ENCODE peak calls at places on chromosomes 5 and 9, in nine cellular contexts. S is ureter; W is cardiac fibroblast; Z is cardiac muscle cell; X is NCI-H1694; U is activated CD8-positive, alpha-beta memory T cell treated with anti-CD3 and anti-CD28 coated beads, Interleukin-2, amount 50 U/mL, for 48 hours; M is GM03348; V is LoVo; B is aorta. L is an unnamed sample.

GRCh38 chr5:177472460-177473441 is 683 bp downstream of the DBN1 start:
- DNase-seq in S (no peak), W (no peak), Z (no peak), X (no peak), U (peak), M (peak), V (no peak), B (peak), L (peak)

GRCh38 chr9:130732131-130732530 is 38.6 kb downstream of the EXOSC2 start:
- DNase-seq in S (no peak), W (peak), Z (peak), X (no peak), U (no peak), M (no peak), V (no peak), B (no peak), L (no peak)

GRCh38 chr9:7315746-7316457 is 483.7 kb downstream of the DMAC1 start:
- DNase-seq in S (no peak), W (peak), Z (peak), X (no peak), U (no peak), M (peak), V (no peak), B (no peak), L (no peak)

GRCh38 chr9:120689860-120690259 is 24.4 kb downstream of the MEGF9 start:
- DNase-seq in S (no peak), W (no peak), Z (peak), X (no peak), U (no peak), M (no peak), V (no peak), B (no peak), L (peak)

GRCh38 chr5:177382423-177383029 is 1.7 kb upstream of the SLC34A1 start:
- DNase-seq in S (no peak), W (peak), Z (peak), X (peak), U (no peak), M (no peak), V (no peak), B (no peak), L (peak)

GRCh38 chr9:114250235-114250568 is 72.7 kb upstream of the ORM1 start:
- DNase-seq in S (peak), W (peak), Z (peak), X (peak), U (no peak), M (peak), V (no peak), B (peak), L (peak)

GRCh38 chr9:21096901-21097255 is 19.1 kb upstream of the IFNB1 start:
- DNase-seq in S (no peak), W (no peak), Z (no peak), X (no peak), U (no peak), M (no peak), V (no peak), B (no peak), L (no peak)

GRCh38 chr5:116746668-116747067 is 172.0 kb upstream of the SEMA6A start:
- DNase-seq in S (no peak), W (no peak), Z (no peak), X (no peak), U (no peak), M (no peak), V (no peak), B (no peak), L (no peak)

GRCh38 chr9:101533334-101534187 is at the start of gene RNF20:
- DNase-seq in S (peak), W (peak), Z (peak), X (peak), U (peak), M (peak), V (peak), B (peak), L (peak)

GRCh38 chr5:91038180-91038808 is 344.8 kb downstream of the ARRDC3 start:
- DNase-seq in S (no peak), W (no peak), Z (no peak), X (peak), U (no peak), M (no peak), V (no peak), B (no peak), L (no peak)

GRCh38 chr9:127199001-127199791 is 65.4 kb upstream of the GARNL3 start:
- DNase-seq in S (peak), W (peak), Z (peak), X (peak), U (peak), M (peak), V (peak), B (peak), L (peak)

GRCh38 chr9:114275246-114275994 is 47.5 kb upstream of the ORM1 start:
- DNase-seq in S (no peak), W (no peak), Z (no peak), X (peak), U (no peak), M (no peak), V (no peak), B (peak), L (no peak)

GRCh38 chr5:92836861-92837755 is 743.9 kb downstream of the NR2F1-AS1 start:
- DNase-seq in S (no peak), W (peak), Z (peak), X (no peak), U (no peak), M (peak), V (no peak), B (no peak), L (peak)

GRCh38 chr5:151340004-151340403 is 7.4 kb downstream of the SLC36A2 start:
- DNase-seq in S (no peak), W (no peak), Z (no peak), X (no peak), U (no peak), M (no peak), V (no peak), B (no peak), L (no peak)

GRCh38 chr5:159923008-159923407 is 6.7 kb downstream of the ADRA1B start:
- DNase-seq in S (no peak), W (no peak), Z (no peak), X (no peak), U (no peak), M (no peak), V (no peak), B (no peak), L (no peak)

GRCh38 chr5:38379360-38379827 is 121.0 kb downstream of the EGFLAM start:
- DNase-seq in S (no peak), W (peak), Z (peak), X (no peak), U (no peak), M (no peak), V (no peak), B (no peak), L (no peak)

GRCh38 chr9:99224445-99224844 is 2.4 kb downstream of the SEC61B start:
- DNase-seq in S (no peak), W (no peak), Z (no peak), X (no peak), U (no peak), M (no peak), V (no peak), B (no peak), L (no peak)

GRCh38 chr5:119255571-119256356 is 100.1 kb upstream of the TNFAIP8 start:
- DNase-seq in S (no peak), W (no peak), Z (peak), X (no peak), U (no peak), M (no peak), V (peak), B (no peak), L (no peak)

GRCh38 chr9:122845116-122845515 is 16.7 kb upstream of the PDCL start:
- DNase-seq in S (no peak), W (no peak), Z (no peak), X (no peak), U (no peak), M (no peak), V (no peak), B (no peak), L (no peak)

GRCh38 chr5:127870914-127871313 is 167.7 kb downstream of the CCDC192 start:
- DNase-seq in S (peak), W (peak), Z (peak), X (no peak), U (no peak), M (peak), V (no peak), B (peak), L (peak)

GRCh38 chr9:17625644-17626388 is 47.0 kb downstream of the SH3GL2 start:
- DNase-seq in S (no peak), W (no peak), Z (no peak), X (no peak), U (no peak), M (no peak), V (no peak), B (no peak), L (peak)

GRCh38 chr9:3177921-3178320 is 334.0 kb upstream of the PUM3 start:
- DNase-seq in S (no peak), W (no peak), Z (no peak), X (no peak), U (no peak), M (peak), V (no peak), B (no peak), L (no peak)

GRCh38 chr5:168869615-168870227 is 290.6 kb upstream of the PANK3 start:
- DNase-seq in S (no peak), W (no peak), Z (no peak), X (peak), U (no peak), M (no peak), V (no peak), B (no peak), L (no peak)

GRCh38 chr9:19409406-19410194 is 791 bp downstream of the ACER2 start:
- DNase-seq in S (peak), W (peak), Z (peak), X (peak), U (peak), M (peak), V (peak), B (peak), L (no peak)

GRCh38 chr5:137470111-137470920 is 28.8 kb downstream of the SPOCK1 start:
- DNase-seq in S (no peak), W (peak), Z (peak), X (no peak), U (no peak), M (peak), V (no peak), B (no peak), L (peak)

GRCh38 chr9:115349542-115349941 is 231.6 kb upstream of the TNC start:
- DNase-seq in S (no peak), W (no peak), Z (no peak), X (no peak), U (no peak), M (peak), V (no peak), B (no peak), L (peak)